ENCODE peak calls at places on chromosomes 6 and 20, in eight cellular contexts. One of them, this sample, is unnamed.
A peak's percentile ranks its signal among the peaks of the same experiment; 100 is the strongest.

GRCh38 chr6:118893095-118893881 is 664 bp upstream of the ASF1A start:
- DNase-seq in astrocyte of the spinal cord: peak; percentile 87
- DNase-seq in fibroblast of lung: peak; percentile 86
- DNase-seq in NCI-H2029 treated with DMSO at 0.1 percent for 48 hours: peak; percentile 96
- DNase-seq in NCI-H2171 treated with DMSO at 0.1 percent for 48 hours: peak; percentile 96
- DNase-seq in mesendoderm: peak; percentile 86
- DNase-seq in activated T-helper 2 cell treated with anti-CD3 and anti-CD28 coated beads, Interferon-gamma antibody, Interleukin-2, Interleukin-4, amounts not matched to agents 10 μg/mL and 5 μg/mL and 100 μg/mL, durations not matched to agents 14 hours and 24 hours and 36 hours: no peak
- DNase-seq in GM13976: peak; percentile 37
- DNase-seq in this sample: peak; percentile 78

GRCh38 chr6:4031442-4031841 is 47.5 kb downstream of the FAM217A start:
- DNase-seq in mesendoderm: no peak
- DNase-seq in NCI-H2171 treated with DMSO at 0.1 percent for 48 hours: no peak
- DNase-seq in GM13976: no peak
- DNase-seq in fibroblast of lung: no peak
- DNase-seq in astrocyte of the spinal cord: no peak
- DNase-seq in NCI-H2029 treated with DMSO at 0.1 percent for 48 hours: no peak
- DNase-seq in activated T-helper 2 cell treated with anti-CD3 and anti-CD28 coated beads, Interferon-gamma antibody, Interleukin-2, Interleukin-4, amounts not matched to agents 10 μg/mL and 5 μg/mL and 100 μg/mL, durations not matched to agents 14 hours and 24 hours and 36 hours: no peak
- DNase-seq in this sample: no peak

GRCh38 chr6:111748247-111748647 is 125.0 kb downstream of the FYN start:
- DNase-seq in astrocyte of the spinal cord: no peak
- DNase-seq in NCI-H2171 treated with DMSO at 0.1 percent for 48 hours: no peak
- DNase-seq in NCI-H2029 treated with DMSO at 0.1 percent for 48 hours: no peak
- DNase-seq in GM13976: no peak
- DNase-seq in activated T-helper 2 cell treated with anti-CD3 and anti-CD28 coated beads, Interferon-gamma antibody, Interleukin-2, Interleukin-4, amounts not matched to agents 10 μg/mL and 5 μg/mL and 100 μg/mL, durations not matched to agents 14 hours and 24 hours and 36 hours: no peak
- DNase-seq in mesendoderm: no peak
- DNase-seq in fibroblast of lung: no peak
- DNase-seq in this sample: no peak

GRCh38 chr6:163730496-163731210 is 316.1 kb downstream of the QKI start:
- DNase-seq in GM13976: no peak
- DNase-seq in fibroblast of lung: no peak
- DNase-seq in NCI-H2029 treated with DMSO at 0.1 percent for 48 hours: no peak
- DNase-seq in astrocyte of the spinal cord: no peak
- DNase-seq in activated T-helper 2 cell treated with anti-CD3 and anti-CD28 coated beads, Interferon-gamma antibody, Interleukin-2, Interleukin-4, amounts not matched to agents 10 μg/mL and 5 μg/mL and 100 μg/mL, durations not matched to agents 14 hours and 24 hours and 36 hours: no peak
- DNase-seq in mesendoderm: no peak
- DNase-seq in NCI-H2171 treated with DMSO at 0.1 percent for 48 hours: no peak
- DNase-seq in this sample: no peak

GRCh38 chr20:5069141-5069806 is 50.5 kb downstream of the PCNA start:
- DNase-seq in fibroblast of lung: no peak
- DNase-seq in activated T-helper 2 cell treated with anti-CD3 and anti-CD28 coated beads, Interferon-gamma antibody, Interleukin-2, Interleukin-4, amounts not matched to agents 10 μg/mL and 5 μg/mL and 100 μg/mL, durations not matched to agents 14 hours and 24 hours and 36 hours: no peak
- DNase-seq in NCI-H2029 treated with DMSO at 0.1 percent for 48 hours: no peak
- DNase-seq in astrocyte of the spinal cord: no peak
- DNase-seq in NCI-H2171 treated with DMSO at 0.1 percent for 48 hours: no peak
- DNase-seq in mesendoderm: no peak
- DNase-seq in GM13976: no peak
- DNase-seq in this sample: no peak

GRCh38 chr6:13712485-13712990 is 903 bp upstream of the RANBP9 start:
- DNase-seq in activated T-helper 2 cell treated with anti-CD3 and anti-CD28 coated beads, Interferon-gamma antibody, Interleukin-2, Interleukin-4, amounts not matched to agents 10 μg/mL and 5 μg/mL and 100 μg/mL, durations not matched to agents 14 hours and 24 hours and 36 hours: no peak
- DNase-seq in astrocyte of the spinal cord: no peak
- DNase-seq in mesendoderm: no peak
- DNase-seq in NCI-H2029 treated with DMSO at 0.1 percent for 48 hours: no peak
- DNase-seq in GM13976: no peak
- DNase-seq in NCI-H2171 treated with DMSO at 0.1 percent for 48 hours: no peak
- DNase-seq in fibroblast of lung: peak; percentile 52
- DNase-seq in this sample: peak; percentile 71

GRCh38 chr20:25675161-25675560 is 21.5 kb downstream of the ZNF337 start:
- DNase-seq in astrocyte of the spinal cord: no peak
- DNase-seq in mesendoderm: no peak
- DNase-seq in GM13976: no peak
- DNase-seq in NCI-H2171 treated with DMSO at 0.1 percent for 48 hours: no peak
- DNase-seq in fibroblast of lung: peak; percentile 12
- DNase-seq in NCI-H2029 treated with DMSO at 0.1 percent for 48 hours: no peak
- DNase-seq in activated T-helper 2 cell treated with anti-CD3 and anti-CD28 coated beads, Interferon-gamma antibody, Interleukin-2, Interleukin-4, amounts not matched to agents 10 μg/mL and 5 μg/mL and 100 μg/mL, durations not matched to agents 14 hours and 24 hours and 36 hours: no peak
- DNase-seq in this sample: peak; percentile 18

GRCh38 chr6:169722362-169723199 is 1.7 kb downstream of the PHF10 start:
- DNase-seq in fibroblast of lung: peak; percentile 55
- DNase-seq in activated T-helper 2 cell treated with anti-CD3 and anti-CD28 coated beads, Interferon-gamma antibody, Interleukin-2, Interleukin-4, amounts not matched to agents 10 μg/mL and 5 μg/mL and 100 μg/mL, durations not matched to agents 14 hours and 24 hours and 36 hours: no peak
- DNase-seq in mesendoderm: peak; percentile 51
- DNase-seq in NCI-H2029 treated with DMSO at 0.1 percent for 48 hours: peak; percentile 49
- DNase-seq in NCI-H2171 treated with DMSO at 0.1 percent for 48 hours: peak; percentile 40
- DNase-seq in astrocyte of the spinal cord: peak; percentile 86
- DNase-seq in GM13976: peak; percentile 21
- DNase-seq in this sample: peak; percentile 81

GRCh38 chr20:5127204-5127858 is 523 bp downstream of the CDS2 start:
- DNase-seq in activated T-helper 2 cell treated with anti-CD3 and anti-CD28 coated beads, Interferon-gamma antibody, Interleukin-2, Interleukin-4, amounts not matched to agents 10 μg/mL and 5 μg/mL and 100 μg/mL, durations not matched to agents 14 hours and 24 hours and 36 hours: peak; percentile 73
- DNase-seq in astrocyte of the spinal cord: peak; percentile 41
- DNase-seq in NCI-H2029 treated with DMSO at 0.1 percent for 48 hours: peak; percentile 21
- DNase-seq in fibroblast of lung: peak; percentile 39
- DNase-seq in GM13976: peak; percentile 60
- DNase-seq in mesendoderm: peak; percentile 85
- DNase-seq in NCI-H2171 treated with DMSO at 0.1 percent for 48 hours: peak; percentile 85
- DNase-seq in this sample: peak; percentile 32

GRCh38 chr6:99816795-99817194 is 177.2 kb downstream of the MCHR2 start:
- DNase-seq in astrocyte of the spinal cord: no peak
- DNase-seq in GM13976: no peak
- DNase-seq in activated T-helper 2 cell treated with anti-CD3 and anti-CD28 coated beads, Interferon-gamma antibody, Interleukin-2, Interleukin-4, amounts not matched to agents 10 μg/mL and 5 μg/mL and 100 μg/mL, durations not matched to agents 14 hours and 24 hours and 36 hours: no peak
- DNase-seq in mesendoderm: no peak
- DNase-seq in fibroblast of lung: no peak
- DNase-seq in NCI-H2029 treated with DMSO at 0.1 percent for 48 hours: no peak
- DNase-seq in NCI-H2171 treated with DMSO at 0.1 percent for 48 hours: no peak
- DNase-seq in this sample: no peak

GRCh38 chr6:155523821-155524238 is 68.2 kb upstream of the NOX3 start:
- DNase-seq in astrocyte of the spinal cord: peak; percentile 52
- DNase-seq in mesendoderm: peak; percentile 76
- DNase-seq in NCI-H2029 treated with DMSO at 0.1 percent for 48 hours: no peak
- DNase-seq in GM13976: no peak
- DNase-seq in fibroblast of lung: no peak
- DNase-seq in activated T-helper 2 cell treated with anti-CD3 and anti-CD28 coated beads, Interferon-gamma antibody, Interleukin-2, Interleukin-4, amounts not matched to agents 10 μg/mL and 5 μg/mL and 100 μg/mL, durations not matched to agents 14 hours and 24 hours and 36 hours: no peak
- DNase-seq in NCI-H2171 treated with DMSO at 0.1 percent for 48 hours: no peak
- DNase-seq in this sample: peak; percentile 5

GRCh38 chr6:149560736-149561135 is 5.4 kb upstream of the GINM1 start:
- DNase-seq in fibroblast of lung: no peak
- DNase-seq in NCI-H2171 treated with DMSO at 0.1 percent for 48 hours: peak; percentile 32
- DNase-seq in NCI-H2029 treated with DMSO at 0.1 percent for 48 hours: no peak
- DNase-seq in astrocyte of the spinal cord: no peak
- DNase-seq in mesendoderm: peak; percentile 29
- DNase-seq in activated T-helper 2 cell treated with anti-CD3 and anti-CD28 coated beads, Interferon-gamma antibody, Interleukin-2, Interleukin-4, amounts not matched to agents 10 μg/mL and 5 μg/mL and 100 μg/mL, durations not matched to agents 14 hours and 24 hours and 36 hours: no peak
- DNase-seq in GM13976: no peak
- DNase-seq in this sample: no peak

GRCh38 chr6:109676724-109677123 is 14.3 kb downstream of the AK9 start:
- DNase-seq in activated T-helper 2 cell treated with anti-CD3 and anti-CD28 coated beads, Interferon-gamma antibody, Interleukin-2, Interleukin-4, amounts not matched to agents 10 μg/mL and 5 μg/mL and 100 μg/mL, durations not matched to agents 14 hours and 24 hours and 36 hours: no peak
- DNase-seq in NCI-H2029 treated with DMSO at 0.1 percent for 48 hours: no peak
- DNase-seq in NCI-H2171 treated with DMSO at 0.1 percent for 48 hours: no peak
- DNase-seq in GM13976: no peak
- DNase-seq in fibroblast of lung: no peak
- DNase-seq in astrocyte of the spinal cord: no peak
- DNase-seq in mesendoderm: no peak
- DNase-seq in this sample: no peak

GRCh38 chr6:30888472-30889137 is 4.3 kb downstream of the DDR1 start:
- DNase-seq in NCI-H2029 treated with DMSO at 0.1 percent for 48 hours: no peak
- DNase-seq in astrocyte of the spinal cord: peak; percentile 31
- DNase-seq in activated T-helper 2 cell treated with anti-CD3 and anti-CD28 coated beads, Interferon-gamma antibody, Interleukin-2, Interleukin-4, amounts not matched to agents 10 μg/mL and 5 μg/mL and 100 μg/mL, durations not matched to agents 14 hours and 24 hours and 36 hours: no peak
- DNase-seq in NCI-H2171 treated with DMSO at 0.1 percent for 48 hours: no peak
- DNase-seq in GM13976: peak; percentile 18
- DNase-seq in fibroblast of lung: peak; percentile 33
- DNase-seq in mesendoderm: peak; percentile 15
- DNase-seq in this sample: peak; percentile 52

GRCh38 chr6:20464041-20464440 is 62.4 kb downstream of the E2F3 start:
- DNase-seq in NCI-H2171 treated with DMSO at 0.1 percent for 48 hours: no peak
- DNase-seq in mesendoderm: peak; percentile 16
- DNase-seq in astrocyte of the spinal cord: no peak
- DNase-seq in fibroblast of lung: no peak
- DNase-seq in GM13976: no peak
- DNase-seq in activated T-helper 2 cell treated with anti-CD3 and anti-CD28 coated beads, Interferon-gamma antibody, Interleukin-2, Interleukin-4, amounts not matched to agents 10 μg/mL and 5 μg/mL and 100 μg/mL, durations not matched to agents 14 hours and 24 hours and 36 hours: no peak
- DNase-seq in NCI-H2029 treated with DMSO at 0.1 percent for 48 hours: no peak
- DNase-seq in this sample: no peak

GRCh38 chr6:141026504-141026903 is 1106.2 kb upstream of the GJE1 start:
- DNase-seq in NCI-H2171 treated with DMSO at 0.1 percent for 48 hours: no peak
- DNase-seq in fibroblast of lung: no peak
- DNase-seq in NCI-H2029 treated with DMSO at 0.1 percent for 48 hours: no peak
- DNase-seq in astrocyte of the spinal cord: no peak
- DNase-seq in GM13976: no peak
- DNase-seq in activated T-helper 2 cell treated with anti-CD3 and anti-CD28 coated beads, Interferon-gamma antibody, Interleukin-2, Interleukin-4, amounts not matched to agents 10 μg/mL and 5 μg/mL and 100 μg/mL, durations not matched to agents 14 hours and 24 hours and 36 hours: no peak
- DNase-seq in mesendoderm: no peak
- DNase-seq in this sample: no peak

GRCh38 chr20:2746636-2747265 is 53.7 kb downstream of the CPXM1 start:
- DNase-seq in activated T-helper 2 cell treated with anti-CD3 and anti-CD28 coated beads, Interferon-gamma antibody, Interleukin-2, Interleukin-4, amounts not matched to agents 10 μg/mL and 5 μg/mL and 100 μg/mL, durations not matched to agents 14 hours and 24 hours and 36 hours: no peak
- DNase-seq in mesendoderm: no peak
- DNase-seq in GM13976: no peak
- DNase-seq in astrocyte of the spinal cord: no peak
- DNase-seq in NCI-H2029 treated with DMSO at 0.1 percent for 48 hours: no peak
- DNase-seq in fibroblast of lung: no peak
- DNase-seq in NCI-H2171 treated with DMSO at 0.1 percent for 48 hours: no peak
- DNase-seq in this sample: no peak

GRCh38 chr20:50213531-50214106 is 23.0 kb downstream of the CEBPB start:
- DNase-seq in astrocyte of the spinal cord: no peak
- DNase-seq in NCI-H2171 treated with DMSO at 0.1 percent for 48 hours: no peak
- DNase-seq in NCI-H2029 treated with DMSO at 0.1 percent for 48 hours: no peak
- DNase-seq in activated T-helper 2 cell treated with anti-CD3 and anti-CD28 coated beads, Interferon-gamma antibody, Interleukin-2, Interleukin-4, amounts not matched to agents 10 μg/mL and 5 μg/mL and 100 μg/mL, durations not matched to agents 14 hours and 24 hours and 36 hours: no peak
- DNase-seq in GM13976: no peak
- DNase-seq in mesendoderm: no peak
- DNase-seq in fibroblast of lung: no peak
- DNase-seq in this sample: no peak

GRCh38 chr6:54910326-54910952 is 63.9 kb downstream of the FAM83B start:
- DNase-seq in fibroblast of lung: peak; percentile 43
- DNase-seq in GM13976: no peak
- DNase-seq in astrocyte of the spinal cord: peak; percentile 20
- DNase-seq in mesendoderm: no peak
- DNase-seq in NCI-H2171 treated with DMSO at 0.1 percent for 48 hours: no peak
- DNase-seq in NCI-H2029 treated with DMSO at 0.1 percent for 48 hours: no peak
- DNase-seq in activated T-helper 2 cell treated with anti-CD3 and anti-CD28 coated beads, Interferon-gamma antibody, Interleukin-2, Interleukin-4, amounts not matched to agents 10 μg/mL and 5 μg/mL and 100 μg/mL, durations not matched to agents 14 hours and 24 hours and 36 hours: no peak
- DNase-seq in this sample: no peak

GRCh38 chr6:36414481-36414880 is 27.0 kb upstream of the ETV7 start:
- DNase-seq in fibroblast of lung: no peak
- DNase-seq in activated T-helper 2 cell treated with anti-CD3 and anti-CD28 coated beads, Interferon-gamma antibody, Interleukin-2, Interleukin-4, amounts not matched to agents 10 μg/mL and 5 μg/mL and 100 μg/mL, durations not matched to agents 14 hours and 24 hours and 36 hours: no peak
- DNase-seq in GM13976: no peak
- DNase-seq in mesendoderm: peak; percentile 9
- DNase-seq in NCI-H2171 treated with DMSO at 0.1 percent for 48 hours: no peak
- DNase-seq in NCI-H2029 treated with DMSO at 0.1 percent for 48 hours: no peak
- DNase-seq in astrocyte of the spinal cord: no peak
- DNase-seq in this sample: peak; percentile 31

GRCh38 chr20:32958574-32958973 is 45.7 kb downstream of the SUN5 start:
- DNase-seq in NCI-H2171 treated with DMSO at 0.1 percent for 48 hours: no peak
- DNase-seq in astrocyte of the spinal cord: no peak
- DNase-seq in fibroblast of lung: no peak
- DNase-seq in activated T-helper 2 cell treated with anti-CD3 and anti-CD28 coated beads, Interferon-gamma antibody, Interleukin-2, Interleukin-4, amounts not matched to agents 10 μg/mL and 5 μg/mL and 100 μg/mL, durations not matched to agents 14 hours and 24 hours and 36 hours: no peak
- DNase-seq in mesendoderm: no peak
- DNase-seq in GM13976: no peak
- DNase-seq in NCI-H2029 treated with DMSO at 0.1 percent for 48 hours: no peak
- DNase-seq in this sample: no peak

GRCh38 chr6:99491159-99491558 is 24.1 kb downstream of the USP45 start:
- DNase-seq in GM13976: no peak
- DNase-seq in fibroblast of lung: no peak
- DNase-seq in NCI-H2029 treated with DMSO at 0.1 percent for 48 hours: no peak
- DNase-seq in NCI-H2171 treated with DMSO at 0.1 percent for 48 hours: peak; percentile 43
- DNase-seq in astrocyte of the spinal cord: no peak
- DNase-seq in activated T-helper 2 cell treated with anti-CD3 and anti-CD28 coated beads, Interferon-gamma antibody, Interleukin-2, Interleukin-4, amounts not matched to agents 10 μg/mL and 5 μg/mL and 100 μg/mL, durations not matched to agents 14 hours and 24 hours and 36 hours: no peak
- DNase-seq in mesendoderm: no peak
- DNase-seq in this sample: no peak

This sample was measured in fibroblast of the aortic adventitia.